ENCODE peak calls at places on chromosome X, in seven cellular contexts. I is PC-3; A is NCI-H1105; Z is CD8-positive, alpha-beta memory T cell; C is HTR-8/SVneo; G is fibroblast of lung; F is endodermal cell. O is an unnamed sample.

GRCh38 chrX:133085785-133086184 is 11.1 kb downstream of the USP26 start:
- DNase-seq in G (no peak), Z (no peak), C (no peak), F (no peak), I (peak; percentile 87), A (no peak), O (no peak)

GRCh38 chrX:93420635-93421034 is 252.7 kb downstream of the NAP1L3 start:
- DNase-seq in I (no peak), A (no peak), C (no peak), Z (no peak), G (no peak), F (no peak), O (no peak)

GRCh38 chrX:140701480-140701879 is 8.1 kb upstream of the LINC00632 start:
- DNase-seq in C (no peak), Z (no peak), F (no peak), I (peak; percentile 58), A (no peak), G (peak; percentile 19), O (no peak)

GRCh38 chrX:148049441-148049840 is 68.3 kb downstream of the FMR1NB start:
- DNase-seq in C (peak; percentile 2), Z (peak; percentile 33), A (peak; percentile 61), I (peak; percentile 56), F (no peak), G (peak; percentile 25), O (no peak)

GRCh38 chrX:47515941-47516649 is 33.1 kb upstream of the ZNF41 start:
- DNase-seq in A (no peak), F (no peak), Z (no peak), C (no peak), G (peak; percentile 84), I (peak; percentile 80), O (no peak)

GRCh38 chrX:77398341-77398740 is 48.8 kb upstream of the FGF16 start:
- DNase-seq in I (no peak), Z (no peak), F (no peak), A (no peak), C (no peak), G (no peak), O (no peak)

GRCh38 chrX:149274516-149275105 is 230.5 kb downstream of the IDS start:
- DNase-seq in I (peak; percentile 15), G (peak; percentile 12), A (no peak), F (no peak), C (no peak), Z (no peak), O (no peak)

GRCh38 chrX:38935561-38935960 is 134.3 kb downstream of the MID1IP1 start:
- DNase-seq in Z (no peak), A (no peak), C (no peak), F (no peak), I (no peak), G (no peak), O (no peak)

GRCh38 chrX:53284684-53285447 is 3.5 kb upstream of the IQSEC2 start:
- DNase-seq in F (peak; percentile 90), A (peak; percentile 10), Z (peak; percentile 50), C (peak; percentile 44), G (no peak), I (peak; percentile 73), O (peak; percentile 5)

GRCh38 chrX:37361596-37361995 is 12.4 kb downstream of the PRRG1 start:
- DNase-seq in I (no peak), Z (no peak), C (no peak), A (no peak), G (peak; percentile 35), F (no peak), O (no peak)

GRCh38 chrX:100447563-100448397 is 37.7 kb upstream of the PCDH19 start:
- DNase-seq in C (peak; percentile 2), Z (no peak), F (peak; percentile 85), A (peak; percentile 51), G (peak; percentile 3), I (peak; percentile 56), O (no peak)

GRCh38 chrX:12304261-12304660 is 166.0 kb downstream of the FRMPD4 start:
- DNase-seq in F (no peak), C (no peak), I (no peak), G (no peak), A (no peak), Z (no peak), O (no peak)

GRCh38 chrX:134626434-134626833 is 31.8 kb downstream of the PLAC1 start:
- DNase-seq in Z (no peak), C (no peak), G (no peak), I (peak; percentile 61), F (no peak), A (no peak), O (no peak)

GRCh38 chrX:138011461-138011860 is 445.5 kb downstream of the ZIC3 start:
- DNase-seq in F (no peak), I (peak; percentile 41), Z (no peak), G (no peak), A (no peak), C (no peak), O (no peak)

GRCh38 chrX:7390446-7390845 is 242.5 kb upstream of the PUDP start:
- DNase-seq in F (no peak), C (no peak), I (no peak), G (no peak), A (no peak), Z (no peak), O (no peak)

GRCh38 chrX:10025742-10026493 is 58.8 kb downstream of the CLDN34 start:
- DNase-seq in C (no peak), F (no peak), I (no peak), A (no peak), Z (no peak), G (no peak), O (no peak)

GRCh38 chrX:123108513-123109427 is 75.3 kb upstream of the GRIA3 start:
- DNase-seq in C (no peak), Z (no peak), F (no peak), G (no peak), A (no peak), I (no peak), O (no peak)

GRCh38 chrX:7086384-7086783 is 61.1 kb upstream of the STS start:
- DNase-seq in A (no peak), F (no peak), G (peak; percentile 41), Z (no peak), I (no peak), C (no peak), O (no peak)

GRCh38 chrX:17521871-17522693 is 147.1 kb downstream of the NHS start:
- DNase-seq in C (peak; percentile 46), G (peak; percentile 68), Z (no peak), I (peak; percentile 69), A (peak; percentile 20), F (peak; percentile 82), O (no peak)

GRCh38 chrX:80246273-80246672 is 174.0 kb upstream of the TENT5D start:
- DNase-seq in A (no peak), I (peak; percentile 21), Z (no peak), G (no peak), F (no peak), C (no peak), O (no peak)

GRCh38 chrX:30812326-30812725 is 76.7 kb downstream of the TAB3 start:
- DNase-seq in C (no peak), I (no peak), Z (no peak), G (no peak), F (no peak), A (no peak), O (no peak)